ENCODE peak calls at places on chromosome 12, in seven cellular contexts. I is lung, C is fibroblast of lung, U is tibial artery, D is PC-3, J is IMR-90, Y is prostate gland. O is an unnamed sample.

GRCh38 chr12:42343721-42344120 is 17.8 kb downstream of the PPHLN1 start:
- DNase-seq in I (no peak), D (no peak), Y (no peak), J (no peak), C (no peak), U (no peak), O (no peak)

GRCh38 chr12:91139981-91140659 is 28.8 kb upstream of the LUM start:
- DNase-seq in D (peak; percentile 58), Y (no peak), C (peak; percentile 87), J (peak; percentile 95), I (no peak), U (no peak), O (no peak)

GRCh38 chr12:26721800-26722199 is 111.2 kb downstream of the ITPR2 start:
- DNase-seq in U (no peak), C (no peak), Y (no peak), I (no peak), J (no peak), D (peak; percentile 74), O (no peak)

GRCh38 chr12:40224439-40225291 is at the start of gene LRRK2:
- DNase-seq in I (peak; percentile 85), J (peak; percentile 28), C (peak; percentile 77), Y (peak; percentile 68), D (no peak), U (peak; percentile 90), O (peak; percentile 85)

GRCh38 chr12:129772463-129773169 is 131.2 kb downstream of the TMEM132D start:
- DNase-seq in Y (no peak), C (peak; percentile 85), D (no peak), J (no peak), I (no peak), U (no peak), O (no peak)

GRCh38 chr12:79251356-79251755 is 386.8 kb downstream of the SYT1 start:
- DNase-seq in J (peak; percentile 61), D (peak; percentile 83), I (no peak), C (peak; percentile 70), Y (no peak), U (no peak), O (no peak)

GRCh38 chr12:108375986-108376663 is 37.0 kb upstream of the CMKLR1 start:
- DNase-seq in Y (no peak), C (peak; percentile 45), D (no peak), J (no peak), U (no peak), I (no peak), O (no peak)

GRCh38 chr12:116015525-116015924 is 262.0 kb downstream of the MED13L start:
- DNase-seq in I (no peak), U (no peak), C (peak; percentile 57), D (peak; percentile 74), J (peak; percentile 68), Y (no peak), O (no peak)

GRCh38 chr12:96400631-96401060 is 407 bp upstream of the CDK17 start:
- DNase-seq in J (peak; percentile 39), U (no peak), D (peak; percentile 37), I (no peak), C (peak; percentile 30), Y (no peak), O (no peak)

GRCh38 chr12:63978519-63978918 is 134.0 kb downstream of the SRGAP1 start:
- DNase-seq in C (peak; percentile 85), U (no peak), D (peak; percentile 96), Y (no peak), I (no peak), J (peak; percentile 88), O (no peak)

GRCh38 chr12:88238406-88238805 is 96.3 kb downstream of the TMTC3 start:
- DNase-seq in D (no peak), Y (no peak), J (no peak), C (no peak), U (no peak), I (no peak), O (no peak)

GRCh38 chr12:110266980-110267620 is 13.9 kb upstream of the ATP2A2 start:
- DNase-seq in D (peak; percentile 77), U (no peak), I (no peak), Y (no peak), C (peak; percentile 77), J (peak; percentile 74), O (peak; percentile 64)

GRCh38 chr12:90027889-90028570 is 319.4 kb upstream of the ATP2B1 start:
- DNase-seq in C (peak; percentile 23), Y (no peak), U (no peak), D (no peak), J (no peak), I (no peak), O (no peak)

GRCh38 chr12:105522166-105522825 is 191.8 kb downstream of the C12orf75 start:
- DNase-seq in J (peak; percentile 31), C (peak; percentile 92), I (no peak), Y (no peak), U (no peak), D (peak; percentile 28), O (no peak)

GRCh38 chr12:105524961-105525360 is 194.5 kb downstream of the C12orf75 start:
- DNase-seq in U (no peak), D (no peak), I (no peak), C (peak; percentile 19), Y (no peak), J (no peak), O (no peak)

DNA sequence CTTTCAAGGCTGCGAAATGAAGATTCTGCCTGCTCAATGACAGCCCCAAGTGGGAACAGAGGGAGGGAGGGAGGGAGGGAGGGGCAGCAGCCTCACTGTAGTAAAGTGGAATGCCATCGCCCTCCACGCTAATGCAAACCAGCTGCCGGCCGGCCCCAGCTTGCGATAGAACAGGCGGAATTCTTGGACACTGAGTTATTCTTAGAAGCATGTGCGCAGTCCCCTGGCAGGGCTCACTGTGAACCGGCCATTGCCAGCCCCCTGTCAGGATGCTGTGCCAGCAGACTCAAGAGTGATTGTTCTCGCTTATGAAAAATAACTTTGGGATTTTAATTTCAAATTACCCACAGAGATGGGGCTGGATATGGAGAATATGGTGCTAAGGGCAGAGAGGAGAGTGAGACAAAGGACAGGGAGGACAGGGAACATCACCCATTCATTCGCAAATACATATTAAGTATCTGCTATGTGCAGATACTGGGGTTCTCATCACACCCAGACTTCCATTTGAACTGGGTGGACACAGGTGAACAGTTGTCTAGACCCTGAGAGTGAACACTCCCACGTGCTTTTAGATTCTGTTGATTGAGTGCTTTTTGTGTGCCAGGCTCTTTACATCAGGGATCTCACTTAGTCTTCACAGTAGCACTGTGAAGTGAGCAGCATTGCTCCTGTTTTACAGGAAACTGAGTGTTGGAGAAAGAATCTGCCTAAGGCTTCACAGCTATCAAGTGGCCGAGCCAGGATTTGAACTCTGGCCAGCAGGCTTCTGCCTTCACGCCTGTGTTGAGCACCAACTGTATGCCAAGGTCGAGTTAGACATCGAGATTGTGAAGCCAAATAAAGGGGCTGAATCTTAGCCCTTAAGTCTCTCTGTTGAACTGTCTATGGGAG is 192.9 kb downstream of the C12orf75 start:
- DNase-seq in U (peak; percentile 87), I (peak; percentile 39), D (no peak), J (peak; percentile 86), C (peak; percentile 97), Y (peak; percentile 9), O (peak; percentile 82)
- H3K4me3 ChIP-seq in U (no peak overlapping the region), I (no peak overlapping the region), D (no peak overlapping the region), J (no peak overlapping the region), C (no peak overlapping the region), Y (no peak overlapping the region), O (no peak overlapping the region)

GRCh38 chr12:132028111-132028510 is 78.4 kb downstream of the EP400 start:
- DNase-seq in J (no peak), D (no peak), I (no peak), C (no peak), Y (no peak), U (no peak), O (no peak)

GRCh38 chr12:132026796-132027500 is 77.2 kb downstream of the EP400 start:
- DNase-seq in J (no peak), Y (no peak), U (no peak), D (no peak), I (no peak), C (no peak), O (no peak)

GRCh38 chr12:132030367-132031038 is 80.8 kb downstream of the EP400 start:
- DNase-seq in J (peak; percentile 61), I (no peak), D (peak; percentile 84), Y (no peak), U (no peak), C (peak; percentile 12), O (no peak)

GRCh38 chr12:132027636-132028035 is 77.9 kb downstream of the EP400 start:
- DNase-seq in U (no peak), C (no peak), D (no peak), Y (no peak), J (no peak), I (no peak), O (no peak)

GRCh38 chr12:132029503-132030300 is 80.0 kb downstream of the EP400 start:
- DNase-seq in D (peak; percentile 40), Y (no peak), J (no peak), U (no peak), C (peak; percentile 5), I (no peak), O (no peak)
- H3K36me3 ChIP-seq in D (peaks cover 77% of the 10 kb centered on the region), Y (peaks cover 47% of the 10 kb centered on the region), J (peaks cover 71% of the 10 kb centered on the region), U (peaks cover 97% of the 10 kb centered on the region), C (peaks cover 26% of the 10 kb centered on the region), I (peaks cover 18% of the 10 kb centered on the region), O (peaks cover 82% of the 10 kb centered on the region)

DNA sequence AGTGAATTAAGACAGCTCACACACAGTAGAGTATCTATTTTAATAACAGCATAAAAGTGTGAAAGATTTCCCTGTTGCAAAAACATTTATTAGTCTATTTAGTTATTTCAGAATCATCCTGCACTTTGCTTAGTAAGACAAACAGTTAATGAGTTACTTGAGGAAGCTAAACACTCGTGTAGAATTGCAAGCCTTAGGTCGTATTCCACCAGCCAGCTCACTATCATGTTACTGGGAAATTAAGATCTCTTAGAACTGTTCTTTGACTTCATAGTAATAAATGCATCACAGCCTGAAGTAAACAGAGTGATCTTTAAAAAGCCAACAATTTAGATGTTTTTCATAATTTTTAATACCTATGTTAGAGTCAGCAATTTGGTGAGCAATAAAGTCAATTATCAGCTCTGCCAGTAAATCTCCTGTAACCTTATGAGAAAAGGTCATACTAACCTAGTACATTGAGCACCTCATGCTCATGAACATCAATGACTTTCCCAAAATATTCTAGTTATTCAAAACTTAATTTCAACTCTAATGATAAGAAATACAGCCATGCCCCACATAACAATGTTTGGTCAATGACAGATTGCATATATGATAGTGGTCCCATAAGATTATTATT is 26.7 kb upstream of the ETNK1 start:
- DNase-seq in I (no peak), D (no peak), Y (no peak), U (no peak), C (no peak), J (no peak), O (no peak)
- H3K4me3 ChIP-seq in I (no peak overlapping the region), D (no peak overlapping the region), Y (no peak overlapping the region), U (no peak overlapping the region), C (no peak overlapping the region), J (no peak overlapping the region), O (no peak overlapping the region)

GRCh38 chr12:104756901-104757300 is 201.2 kb downstream of the SLC41A2 start:
- DNase-seq in U (no peak), J (no peak), D (no peak), Y (no peak), C (no peak), I (no peak), O (no peak)
- H3K36me3 ChIP-seq in U (peaks cover 9% of the 10 kb centered on the region), J (no peaks in the 10 kb centered on the region), D (peaks cover 4% of the 10 kb centered on the region), Y (no peaks in the 10 kb centered on the region), C (no peaks in the 10 kb centered on the region), I (no peaks in the 10 kb centered on the region), O (peaks cover 7% of the 10 kb centered on the region)